ENCODE peak calls at places on chromosomes 7 and 10, in five cellular contexts. D is lower lobe of right lung, A is uterus, V is AG04450, W is choroid plexus epithelial cell. Q is an unnamed sample.
A peak's percentile ranks its signal among the peaks of the same experiment; 100 is the strongest.

GRCh38 chr7:111919164-111919563 is 287.0 kb downstream of the DOCK4 start:
- DNase-seq in D (no peak), A (no peak), V (no peak), W (no peak), Q (no peak)

GRCh38 chr10:593901-594457 is 95.5 kb downstream of the DIP2C start:
- DNase-seq in D (no peak), A (peak; percentile 75), V (peak; percentile 38), W (no peak), Q (peak; percentile 56)

GRCh38 chr7:141295367-141295895 is 221.6 kb downstream of the TMEM178B start:
- DNase-seq in D (no peak), A (no peak), V (no peak), W (no peak), Q (no peak)

GRCh38 chr7:98802088-98802780 is 67.6 kb downstream of the TMEM130 start:
- DNase-seq in D (no peak), A (no peak), V (no peak), W (no peak), Q (peak; percentile 15)

GRCh38 chr7:114082567-114082933 is 163.7 kb upstream of the PPP1R3A start:
- DNase-seq in D (no peak), A (no peak), V (no peak), W (no peak), Q (no peak)

GRCh38 chr7:80078159-80078731 is 56.4 kb upstream of the GNAI1 start:
- DNase-seq in D (no peak), A (no peak), V (no peak), W (peak; percentile 66), Q (peak; percentile 45)

GRCh38 chr10:120455004-120455403 is 2.0 kb upstream of the PLPP4 start:
- DNase-seq in D (no peak), A (no peak), V (no peak), W (no peak), Q (no peak)

GRCh38 chr7:121330053-121330833 is 1.4 kb downstream of the WNT16 start:
- DNase-seq in D (peak; percentile 31), A (no peak), V (no peak), W (peak; percentile 24), Q (peak; percentile 53)

GRCh38 chr7:87231715-87232114 is 12.2 kb upstream of the TMEM243 start:
- DNase-seq in D (no peak), A (no peak), V (no peak), W (no peak), Q (no peak)

GRCh38 chr7:75879771-75880184 is 944 bp downstream of the RHBDD2 start:
- DNase-seq in D (no peak), A (no peak), V (no peak), W (peak; percentile 77), Q (peak; percentile 55)

GRCh38 chr10:36538945-36539586 is 586.3 kb upstream of the ANKRD30A start:
- DNase-seq in D (no peak), A (no peak), V (no peak), W (peak; percentile 43), Q (peak; percentile 77)

GRCh38 chr7:29598607-29599006 is 35.0 kb downstream of the PRR15 start:
- DNase-seq in D (no peak), A (no peak), V (no peak), W (no peak), Q (no peak)

GRCh38 chr10:90321132-90321816 is 536.6 kb downstream of the HTR7 start:
- DNase-seq in D (no peak), A (no peak), V (no peak), W (peak; percentile 82), Q (no peak)

GRCh38 chr7:3636131-3636860 is 335.2 kb downstream of the SDK1 start:
- DNase-seq in D (no peak), A (no peak), V (no peak), W (peak; percentile 15), Q (peak; percentile 12)

GRCh38 chr7:40418445-40418844 is 283.6 kb downstream of the SUGCT start:
- DNase-seq in D (no peak), A (no peak), V (no peak), W (no peak), Q (no peak)

GRCh38 chr7:16847381-16847860 is 34.4 kb downstream of the AGR3 start:
- DNase-seq in D (peak; percentile 76), A (no peak), V (no peak), W (peak; percentile 5), Q (peak; percentile 26)

GRCh38 chr7:12581897-12582296 is 11.4 kb downstream of the SCIN start:
- DNase-seq in D (no peak), A (no peak), V (peak; percentile 3), W (peak; percentile 39), Q (no peak)

GRCh38 chr10:5888352-5888751 is 1.3 kb downstream of the ANKRD16 start:
- DNase-seq in D (no peak), A (no peak), V (no peak), W (peak; percentile 56), Q (peak; percentile 13)

GRCh38 chr10:69389827-69390490 is 26.8 kb downstream of the TACR2 start:
- DNase-seq in D (no peak), A (no peak), V (no peak), W (peak; percentile 69), Q (peak; percentile 46)

GRCh38 chr7:99404977-99405320 is 3.4 kb downstream of the PDAP1 start:
- DNase-seq in D (no peak), A (no peak), V (no peak), W (no peak), Q (no peak)

GRCh38 chr7:22129166-22129565 is 183.5 kb upstream of the CDCA7L start:
- DNase-seq in D (no peak), A (no peak), V (no peak), W (no peak), Q (no peak)

GRCh38 chr7:150918378-150918777 is 59.7 kb downstream of the KCNH2 start:
- DNase-seq in D (no peak), A (no peak), V (no peak), W (no peak), Q (no peak)
- H3K4me3 ChIP-seq in D (no peak overlapping the region), A (no peak overlapping the region), V (no peak overlapping the region), W (no peak overlapping the region), Q (no peak overlapping the region)

DNA sequence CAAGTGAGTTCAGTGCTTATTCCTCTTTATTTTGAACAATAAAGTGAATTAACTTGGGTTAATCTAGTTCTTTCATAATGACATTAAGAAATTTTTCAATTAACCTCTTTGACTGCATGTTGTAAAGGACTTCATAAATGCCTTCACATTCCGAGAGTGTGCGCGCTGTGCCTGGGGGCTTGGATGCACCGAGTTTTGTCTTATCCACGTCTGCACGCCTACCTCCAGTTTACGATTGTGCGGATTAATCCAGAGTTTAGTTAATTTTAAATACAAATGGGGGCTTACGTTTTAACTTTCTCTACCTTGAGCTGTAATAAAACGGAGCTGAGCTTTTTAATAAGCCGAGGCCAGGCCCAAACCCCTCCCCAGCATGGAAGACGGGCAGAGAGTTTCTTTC is 120.4 kb downstream of the EBF3 start:
- DNase-seq in D (no peak), A (no peak), V (no peak), W (no peak), Q (no peak)
- TF ChIP-seq CTCF in D (no peak), A (no peak), V (no peak), W (no peak), Q (no peak)

GRCh38 chr7:90455163-90456030 is 14.0 kb upstream of the PTTG1IP2 start:
- DNase-seq in D (no peak), A (no peak), V (peak; percentile 1), W (peak; percentile 73), Q (peak; percentile 67)
- H3K4me3 ChIP-seq in D (no peak overlapping the region), A (no peak overlapping the region), V (no peak overlapping the region), W (peak overlapping the region; percentile 34), Q (peak overlapping the region; percentile 35)

GRCh38 chr10:79982486-79982800 is 33.5 kb upstream of the SFTPD start:
- DNase-seq in D (no peak), A (no peak), V (no peak), W (no peak), Q (no peak)

GRCh38 chr10:79981356-79981672 is 32.4 kb upstream of the SFTPD start:
- DNase-seq in D (no peak), A (no peak), V (no peak), W (no peak), Q (no peak)

GRCh38 chr10:79982861-79983260 is 34.0 kb upstream of the SFTPD start:
- DNase-seq in D (no peak), A (no peak), V (no peak), W (no peak), Q (no peak)

GRCh38 chr10:79980711-79981110 is 31.8 kb upstream of the SFTPD start:
- DNase-seq in D (no peak), A (no peak), V (no peak), W (no peak), Q (no peak)

GRCh38 chr10:79981673-79982485 is 33.0 kb upstream of the SFTPD start:
- DNase-seq in D (peak; percentile 87), A (peak; percentile 38), V (no peak), W (peak; percentile 11), Q (peak; percentile 21)
- TF ChIP-seq CTCF in D (peak; percentile 8), A (peak; percentile 18), V (peak; percentile 2), W (peak; percentile 2), Q (no peak)

GRCh38 chr7:149287622-149288021 is 25.6 kb downstream of the ZNF783 start:
- DNase-seq in D (no peak), A (no peak), V (no peak), W (no peak), Q (no peak)

GRCh38 chr7:149284850-149285580 is 23.0 kb downstream of the ZNF783 start:
- DNase-seq in D (peak; percentile 96), A (peak; percentile 91), V (peak; percentile 62), W (peak; percentile 91), Q (peak; percentile 87)

GRCh38 chr7:149289262-149289661 is 27.3 kb downstream of the ZNF783 start:
- DNase-seq in D (no peak), A (no peak), V (no peak), W (no peak), Q (no peak)

GRCh38 chr7:149285581-149285975 is 23.6 kb downstream of the ZNF783 start:
- DNase-seq in D (no peak), A (no peak), V (no peak), W (peak; percentile 44), Q (peak; percentile 13)

DNA sequence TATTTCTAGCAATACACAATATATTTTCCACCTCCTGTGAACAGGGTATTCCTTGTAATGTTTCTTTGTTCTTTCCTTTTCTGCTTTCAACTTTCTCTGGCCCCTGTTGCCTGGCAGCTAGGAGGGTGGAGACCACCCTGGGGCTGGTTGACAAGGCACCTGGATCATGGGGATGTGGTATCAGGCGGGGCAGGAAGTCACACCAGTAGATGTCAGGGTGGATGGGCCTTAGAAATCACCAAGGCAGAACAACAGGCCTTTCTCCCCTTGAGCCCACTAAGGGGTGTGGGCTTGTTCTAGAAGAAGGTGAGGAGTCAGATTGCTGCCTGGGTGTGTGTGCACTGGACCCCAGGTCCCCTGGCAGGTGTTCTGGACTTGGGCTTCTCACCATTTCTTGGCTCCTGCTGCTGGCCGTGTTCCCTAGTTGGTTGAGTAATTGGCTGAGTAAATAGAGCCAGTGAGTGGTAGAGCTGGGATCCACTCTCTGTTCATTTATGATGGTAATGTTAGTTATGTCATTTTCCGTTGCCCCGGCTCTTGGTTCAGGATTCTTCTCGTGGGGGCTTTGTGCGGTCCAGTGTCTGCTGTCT is 24.9 kb downstream of the ZNF783 start:
- DNase-seq in D (no peak), A (no peak), V (no peak), W (peak; percentile 17), Q (no peak)
- H3K4me3 ChIP-seq in D (no peak overlapping the region), A (no peak overlapping the region), V (no peak overlapping the region), W (no peak overlapping the region), Q (no peak overlapping the region)